ENCODE peak calls at places on chromosomes 6 and 20, in nine cellular contexts. T is heart right ventricle; Y is cardiac fibroblast; M is MM.1S; Q is body of pancreas; W is fibroblast of mammary gland; H is CD8-positive, alpha-beta T cell; F is WTC11; B is cardiac muscle cell. R is an unnamed sample.

GRCh38 chr6:36649721-36650484 is 28.6 kb upstream of the CDKN1A start:
- DNase-seq in T (no peak), H (no peak), Y (no peak), W (no peak), Q (no peak), M (no peak), B (no peak), F (no peak), R (no peak)

GRCh38 chr20:45041464-45042337 is 59.2 kb downstream of the KCNS1 start:
- DNase-seq in M (no peak), B (peak; percentile 62), T (no peak), Y (peak; percentile 59), Q (peak; percentile 3), H (no peak), W (peak; percentile 68), F (no peak), R (no peak)

GRCh38 chr6:41548098-41548840 is 2.1 kb downstream of the FOXP4 start:
- DNase-seq in B (no peak), H (peak; percentile 36), Y (no peak), F (no peak), M (no peak), T (no peak), W (no peak), Q (peak; percentile 46), R (no peak)

GRCh38 chr20:52539891-52540290 is 348.3 kb upstream of the ZFP64 start:
- DNase-seq in H (no peak), Y (no peak), Q (no peak), B (no peak), W (no peak), T (no peak), F (no peak), M (no peak), R (no peak)

GRCh38 chr20:62822788-62823651 is 6.2 kb downstream of the COL9A3 start:
- DNase-seq in Y (no peak), M (peak; percentile 69), W (peak; percentile 36), B (no peak), H (no peak), Q (peak; percentile 48), F (peak; percentile 71), T (no peak), R (no peak)

GRCh38 chr6:151904631-151905030 is 97.1 kb downstream of the ESR1 start:
- DNase-seq in H (no peak), Q (no peak), F (no peak), M (no peak), B (no peak), Y (no peak), W (peak; percentile 57), T (no peak), R (no peak)

GRCh38 chr6:37042139-37042538 is 36.7 kb downstream of the FGD2 start:
- DNase-seq in M (no peak), Y (no peak), F (no peak), T (no peak), Q (no peak), W (no peak), H (no peak), B (no peak), R (no peak)

GRCh38 chr6:28607990-28608389 is 82.3 kb downstream of the GPX5 start:
- DNase-seq in Q (no peak), F (no peak), M (no peak), W (no peak), T (no peak), B (peak; percentile 53), H (no peak), Y (no peak), R (no peak)

GRCh38 chr6:112253505-112253841 is 894 bp downstream of the LAMA4 start:
- DNase-seq in T (peak; percentile 23), F (no peak), H (no peak), W (no peak), M (no peak), Q (no peak), Y (no peak), B (no peak), R (no peak)

GRCh38 chr6:26607434-26608230 is 10.9 kb downstream of the ABT1 start:
- DNase-seq in M (peak; percentile 82), B (peak; percentile 74), T (no peak), Y (peak; percentile 74), W (peak; percentile 59), Q (peak; percentile 65), F (peak; percentile 53), H (peak; percentile 64), R (peak; percentile 20)

GRCh38 chr6:160120087-160120486 is 1.5 kb upstream of the SLC22A1 start:
- DNase-seq in B (no peak), H (no peak), Q (no peak), T (no peak), W (no peak), F (no peak), M (no peak), Y (no peak), R (no peak)

GRCh38 chr20:62876826-62877728 is 15.5 kb upstream of the TCFL5 start:
- DNase-seq in B (peak; percentile 85), W (peak; percentile 43), T (peak; percentile 86), Y (peak; percentile 81), Q (peak; percentile 64), H (no peak), F (peak; percentile 51), M (no peak), R (no peak)

GRCh38 chr6:11039040-11039439 is 5.1 kb downstream of the ELOVL2 start:
- DNase-seq in T (no peak), F (no peak), Q (no peak), B (no peak), W (no peak), H (no peak), M (no peak), Y (no peak), R (no peak)

GRCh38 chr6:140773276-140773675 is 1359.4 kb upstream of the GJE1 start:
- DNase-seq in H (no peak), F (no peak), T (no peak), B (peak; percentile 18), Q (no peak), W (peak; percentile 14), Y (peak; percentile 6), M (no peak), R (no peak)

GRCh38 chr6:170229396-170229795 is 61.5 kb downstream of the DLL1 start:
- DNase-seq in B (peak; percentile 18), Q (no peak), M (no peak), H (no peak), T (no peak), Y (no peak), W (no peak), F (no peak), R (no peak)

GRCh38 chr6:74973621-74974020 is 232.2 kb downstream of the COL12A1 start:
- DNase-seq in M (no peak), W (no peak), Y (no peak), F (no peak), H (no peak), Q (no peak), B (no peak), T (no peak), R (no peak)

GRCh38 chr20:6212903-6213302 is 90.1 kb upstream of the FERMT1 start:
- DNase-seq in B (no peak), Y (no peak), M (no peak), F (no peak), T (no peak), Q (no peak), W (no peak), H (no peak), R (no peak)

GRCh38 chr6:63904844-63905243 is 269.2 kb downstream of the PHF3 start:
- DNase-seq in H (no peak), Q (no peak), B (peak; percentile 96), M (peak; percentile 69), W (peak; percentile 82), F (no peak), T (no peak), Y (peak; percentile 93), R (no peak)

DNA sequence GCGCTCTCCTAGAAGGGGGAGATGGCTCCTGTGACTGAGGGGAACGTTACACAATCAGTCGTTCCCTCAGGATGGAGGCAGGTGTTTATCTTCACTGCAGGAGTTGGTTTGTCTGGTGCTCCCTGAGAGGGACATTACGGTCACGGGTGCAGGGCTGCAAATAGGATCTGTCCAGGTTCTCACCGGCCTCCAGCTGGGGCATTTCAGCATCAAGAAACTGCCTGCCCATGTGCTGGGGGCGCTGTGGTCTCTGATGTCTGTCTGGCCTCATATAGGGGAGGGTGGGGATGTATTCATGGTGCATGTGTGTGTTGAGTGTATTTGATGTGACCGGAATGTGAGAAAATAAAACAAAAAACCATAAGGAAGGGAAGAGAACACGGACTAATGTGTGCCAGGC is 77.1 kb downstream of the TBC1D7 start:
- DNase-seq in T (no peak), H (no peak), M (no peak), F (no peak), Y (no peak), W (no peak), Q (no peak), B (no peak), R (no peak)
- TF ChIP-seq CTCF in T (no peak), H (no peak), M (no peak), F (no peak), Y (no peak), W (no peak), Q (no peak), B (no peak), R (no peak)

GRCh38 chr6:24513602-24514001 is 18.8 kb downstream of the ALDH5A1 start:
- DNase-seq in F (no peak), Y (no peak), W (no peak), M (peak; percentile 88), Q (no peak), T (no peak), H (no peak), B (no peak), R (no peak)
- TF ChIP-seq CTCF in F (no peak), Y (no peak), W (no peak), M (peak; percentile 55), Q (no peak), T (no peak), H (no peak), B (no peak), R (no peak)

GRCh38 chr6:139375239-139376053 is 998 bp upstream of the CITED2 start:
- DNase-seq in H (peak; percentile 83), B (peak; percentile 99), F (peak; percentile 88), Q (peak; percentile 98), Y (peak; percentile 99), T (peak; percentile 89), W (peak; percentile 98), M (peak; percentile 96), R (peak; percentile 82)
- TF ChIP-seq CTCF in H (no peak), B (peak; percentile 28), F (no peak), Q (no peak), Y (no peak), T (no peak), W (peak; percentile 11), M (peak; percentile 18), R (no peak)

DNA sequence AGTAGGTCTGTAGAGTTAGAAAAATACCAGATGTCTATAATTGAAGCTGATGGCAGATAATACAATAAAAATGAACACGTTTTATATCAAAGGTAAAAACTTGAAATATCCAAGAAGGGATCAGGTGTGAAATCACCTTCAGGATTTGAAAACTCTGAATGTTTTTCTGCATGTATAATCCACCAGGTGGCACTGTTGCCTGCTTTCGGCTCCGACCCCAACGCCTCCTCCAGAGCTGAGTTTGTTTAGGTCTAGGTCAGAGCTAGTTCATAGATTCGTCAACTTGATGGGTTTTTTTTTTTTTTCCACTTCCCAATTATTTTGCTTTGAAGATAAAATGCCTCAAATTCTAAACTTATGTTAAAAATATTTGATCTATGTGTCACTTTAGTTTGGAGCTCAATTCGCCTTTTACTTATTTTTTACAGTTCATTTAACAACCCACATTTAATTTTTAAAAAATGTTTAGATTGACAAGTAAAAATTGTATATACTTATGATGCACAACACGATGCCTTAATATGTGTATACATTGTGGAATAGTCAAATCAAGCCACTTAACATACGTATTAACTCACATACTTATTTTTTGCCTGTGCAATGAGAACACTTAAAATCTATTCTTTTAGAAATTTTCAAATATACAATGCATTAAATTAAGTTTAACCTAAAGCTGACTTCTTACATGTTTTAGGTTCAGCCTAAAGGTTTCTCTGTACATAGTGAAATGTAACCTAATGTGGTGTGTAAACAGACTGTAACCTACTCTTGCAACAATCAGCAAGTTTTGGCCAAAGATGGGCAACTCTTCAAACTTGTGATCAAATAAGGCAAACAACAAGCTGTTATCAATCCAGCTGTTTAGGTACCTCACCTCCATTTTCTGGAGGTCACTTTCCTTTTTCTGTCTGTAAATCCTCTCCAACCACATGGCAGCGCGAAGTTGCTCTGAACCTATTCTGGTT is 39.4 kb upstream of the ENPP4 start:
- DNase-seq in Y (peak; percentile 67), M (peak; percentile 66), F (peak; percentile 50), W (peak; percentile 71), T (peak; percentile 37), Q (peak; percentile 68), B (peak; percentile 69), H (peak; percentile 62), R (peak; percentile 26)
- TF ChIP-seq CTCF in Y (peak; percentile 64), M (peak; percentile 80), F (peak; percentile 63), W (peak; percentile 81), T (peak; percentile 87), Q (peak; percentile 77), B (peak; percentile 74), H (peak; percentile 95), R (peak; percentile 90)